ENCODE peak calls at places on chromosome 2, in seven cellular contexts. Y is astrocyte of the spinal cord, A is BJ, B is neural progenitor cell, I is AG09309, L is A549, Q is suprapubic skin. O is an unnamed sample.

GRCh38 chr2:38142627-38143026 is 66.7 kb upstream of the CYP1B1 start:
- DNase-seq in B (no peak), Y (no peak), A (no peak), I (no peak), Q (no peak), L (no peak), O (no peak)

GRCh38 chr2:9648821-9649220 is 18.0 kb upstream of the YWHAQ start:
- DNase-seq in I (no peak), A (no peak), Q (no peak), L (no peak), Y (no peak), B (no peak), O (no peak)

GRCh38 chr2:240879105-240879504 is 10.5 kb downstream of the AGXT start:
- DNase-seq in B (no peak), Y (no peak), I (no peak), L (no peak), A (no peak), Q (peak), O (no peak)

GRCh38 chr2:199955007-199955338 is 318 bp downstream of the TYW5 start:
- DNase-seq in L (no peak), I (no peak), Y (no peak), B (peak), Q (no peak), A (no peak), O (no peak)

GRCh38 chr2:144389151-144389929 is 130.6 kb downstream of the ZEB2 start:
- DNase-seq in B (no peak), Y (no peak), L (no peak), A (no peak), Q (no peak), I (no peak), O (no peak)

GRCh38 chr2:151522556-151522955 is 112.9 kb downstream of the RIF1 start:
- DNase-seq in B (no peak), A (no peak), L (no peak), I (no peak), Q (no peak), Y (no peak), O (no peak)

GRCh38 chr2:53877556-53877955 is 17.8 kb upstream of the GPR75 start:
- DNase-seq in A (no peak), B (no peak), I (no peak), L (no peak), Q (no peak), Y (no peak), O (no peak)

GRCh38 chr2:218781691-218782528 is at the start of gene CYP27A1:
- DNase-seq in I (no peak), A (no peak), L (no peak), Y (peak), Q (peak), B (peak), O (no peak)

GRCh38 chr2:67790622-67791021 is 272.2 kb downstream of the C1D start:
- DNase-seq in B (no peak), Q (no peak), Y (peak), L (no peak), I (peak), A (peak), O (peak)

GRCh38 chr2:102975996-102976636 is 214.3 kb downstream of the TMEM182 start:
- DNase-seq in L (peak), I (no peak), B (peak), A (no peak), Q (no peak), Y (peak), O (no peak)

GRCh38 chr2:39661771-39662325 is 3.9 kb upstream of the TMEM178A start:
- DNase-seq in Y (no peak), A (no peak), L (no peak), B (no peak), I (no peak), Q (no peak), O (no peak)

GRCh38 chr2:45759310-45759851 is 107.9 kb downstream of the PRKCE start:
- DNase-seq in L (no peak), Y (peak), A (peak), I (no peak), Q (no peak), B (no peak), O (no peak)

GRCh38 chr2:135954020-135954628 is 31.3 kb downstream of the DARS1 start:
- DNase-seq in A (no peak), L (no peak), I (no peak), B (no peak), Y (no peak), Q (no peak), O (no peak)

GRCh38 chr2:85078536-85078935 is 54.7 kb upstream of the TCF7L1 start:
- DNase-seq in B (no peak), Q (no peak), L (no peak), I (no peak), A (no peak), Y (no peak), O (no peak)

GRCh38 chr2:234708091-234708683 is 211.3 kb upstream of the ARL4C start:
- DNase-seq in Y (no peak), A (peak), Q (no peak), B (peak), I (no peak), L (no peak), O (no peak)

GRCh38 chr2:158204741-158205165 is 103.1 kb downstream of the UPP2 start:
- DNase-seq in I (no peak), L (no peak), B (no peak), A (no peak), Q (no peak), Y (peak), O (no peak)

GRCh38 chr2:86622409-86622877 is 1.2 kb downstream of the RNF103 start:
- DNase-seq in Q (no peak), A (no peak), Y (peak), I (no peak), L (no peak), B (peak), O (no peak)

GRCh38 chr2:173397539-173397938 is 42.9 kb downstream of the CDCA7 start:
- DNase-seq in B (no peak), A (no peak), I (no peak), L (no peak), Q (no peak), Y (no peak), O (no peak)
- TF ChIP-seq CTCF in B (peak), A (no peak), I (no peak), L (peak), Q (no peak), Y (no peak), O (no peak)

DNA sequence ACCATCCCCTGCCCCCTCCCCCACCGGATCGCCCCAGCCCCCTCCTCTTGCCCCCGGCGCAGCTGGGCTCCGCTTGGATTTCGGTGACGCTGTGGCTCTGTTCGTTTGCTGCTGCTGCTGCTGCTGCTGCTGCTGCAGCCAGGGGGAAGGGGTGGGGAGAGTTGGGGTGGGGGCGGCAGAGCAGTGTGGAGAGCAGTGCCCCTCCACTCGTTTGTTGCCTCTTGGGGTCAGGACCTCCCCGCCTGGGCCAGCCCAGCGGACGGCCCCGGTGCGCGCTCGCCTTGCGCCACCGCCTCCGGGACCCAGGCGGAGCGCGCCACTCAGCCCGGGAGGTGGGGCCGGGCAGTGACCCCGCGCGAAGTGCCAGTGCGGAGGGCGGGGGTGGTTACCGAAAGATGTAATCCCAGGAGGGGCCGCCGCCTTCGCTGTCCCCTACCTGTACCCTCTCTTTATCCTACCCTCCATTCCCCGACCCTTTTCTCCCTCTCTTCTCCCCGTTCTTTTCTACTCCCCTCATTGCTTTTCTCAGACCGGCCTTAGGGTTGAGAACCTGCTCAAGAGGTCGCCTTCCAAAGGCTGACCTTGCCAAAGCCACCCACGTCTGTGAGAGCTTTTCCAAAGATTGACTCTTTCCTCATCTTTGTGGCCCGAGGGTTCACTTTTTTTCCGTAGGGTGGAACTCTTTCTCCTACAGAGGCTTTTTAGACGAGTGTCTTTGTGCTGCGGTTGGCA is 187.6 kb upstream of the FANCL start:
- DNase-seq in A (no peak), Y (peak), Q (no peak), I (no peak), B (peak), L (peak), O (no peak)
- H3K4me3 ChIP-seq in A (peak), Y (peak), Q (peak), I (no peak), B (peak), L (peak), O (no peak)

GRCh38 chr2:238015705-238016104 is 45.1 kb upstream of the SCLY start:
- DNase-seq in Q (no peak), A (no peak), B (no peak), Y (no peak), L (no peak), I (no peak), O (no peak)
- TF ChIP-seq CTCF in Q (no peak), A (peak), B (peak), Y (peak), L (peak), I (peak), O (no peak)

DNA sequence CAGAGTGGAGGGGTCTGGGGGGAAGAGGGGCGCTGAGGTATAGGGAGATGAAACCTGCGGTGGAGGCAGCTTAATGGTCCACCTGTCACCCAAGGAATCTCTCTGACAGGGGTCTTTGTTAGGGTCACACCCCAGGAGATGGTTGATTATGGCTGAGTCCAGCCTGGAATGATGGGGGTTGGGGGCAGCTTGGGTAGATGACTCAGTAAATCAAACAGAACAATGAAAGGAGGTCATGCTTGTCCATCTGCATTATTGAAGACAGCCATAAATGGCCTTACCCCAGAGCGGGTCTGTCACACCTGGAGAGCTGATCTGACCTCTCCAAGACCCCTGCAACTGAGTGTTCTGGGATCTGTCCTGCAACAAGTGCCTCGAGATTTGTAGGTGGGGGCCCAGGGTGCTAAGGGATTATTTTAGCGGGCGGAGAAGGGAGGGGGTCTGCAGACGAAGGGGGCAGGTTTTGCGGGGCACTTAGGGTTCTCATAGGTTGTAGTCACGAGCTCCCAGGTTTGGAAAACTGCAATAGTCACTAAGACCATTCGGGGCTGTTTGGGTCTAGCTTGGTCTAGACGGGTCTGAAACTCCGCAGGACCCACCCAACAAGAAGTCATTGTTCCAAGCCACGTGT is 784 bp upstream of the IGFBP2 start:
- DNase-seq in Y (no peak), L (no peak), B (peak), Q (no peak), I (no peak), A (no peak), O (no peak)
- H3K4me3 ChIP-seq in Y (peak), L (peak), B (peak), Q (no peak), I (no peak), A (no peak), O (peak)

GRCh38 chr2:168928113-168928823 is 27.2 kb downstream of the G6PC2 start:
- DNase-seq in Y (no peak), Q (no peak), I (no peak), L (no peak), A (no peak), B (no peak), O (no peak)
- TF ChIP-seq CTCF in Y (no peak), Q (no peak), I (no peak), L (no peak), A (no peak), B (no peak), O (no peak)

GRCh38 chr2:24394998-24395397 is 34.7 kb upstream of the ITSN2 start:
- DNase-seq in I (no peak), L (no peak), Y (no peak), Q (no peak), B (no peak), A (no peak), O (no peak)
- H3K4me3 ChIP-seq in I (no peak), L (no peak), Y (no peak), Q (no peak), B (no peak), A (no peak), O (no peak)

GRCh38 chr2:149648282-149649030 is 60.9 kb upstream of the MMADHC start:
- DNase-seq in A (peak), Q (peak), L (peak), B (no peak), I (peak), Y (peak), O (peak)
- TF ChIP-seq CTCF in A (peak), Q (no peak), L (no peak), B (no peak), I (no peak), Y (no peak), O (no peak)

DNA sequence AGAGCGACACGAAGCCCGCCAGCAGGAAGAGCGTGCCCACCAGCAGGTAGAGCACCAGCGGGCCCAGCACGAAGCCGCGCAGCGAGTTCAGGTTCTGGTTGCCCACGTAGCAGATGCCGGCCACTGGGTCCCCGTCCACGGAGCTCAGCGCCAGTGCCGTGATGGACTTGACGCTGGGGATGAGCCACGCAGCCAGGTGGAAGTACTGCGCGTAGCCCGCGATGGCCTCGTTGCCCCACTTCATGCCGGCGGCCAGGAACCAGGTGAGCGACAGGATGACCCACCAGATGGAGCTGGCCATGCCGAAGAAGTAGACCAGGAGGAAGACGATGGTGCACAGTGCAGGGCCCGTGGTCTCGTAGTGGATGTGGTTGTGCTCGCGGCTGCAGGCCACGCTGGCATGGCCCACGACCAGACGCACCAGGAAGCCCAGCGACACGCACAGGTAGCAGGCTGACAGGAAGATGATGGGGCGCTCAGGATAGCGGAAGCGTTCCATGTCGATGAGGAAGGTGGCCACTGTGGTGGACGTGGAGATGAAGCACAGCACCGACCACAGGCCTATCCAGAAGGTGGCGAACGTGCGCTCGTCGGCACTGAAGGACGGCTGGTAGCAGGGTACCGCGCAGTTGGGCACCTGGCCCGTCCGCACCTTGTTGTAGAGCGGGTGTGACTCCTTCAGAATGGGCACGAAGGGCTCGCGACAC is 2.1 kb downstream of the FZD5 start:
- DNase-seq in I (no peak), Q (no peak), A (no peak), B (peak), Y (peak), L (peak), O (no peak)
- H3K4me3 ChIP-seq in I (no peak), Q (peak), A (no peak), B (peak), Y (peak), L (peak), O (no peak)